ENCODE peak calls at places on chromosomes 3 and 15, in four cellular contexts. G is prostate gland, J is mammary epithelial cell, I is lower lobe of right lung. L is an unnamed sample. For H3K36me3, the result is how much of the 10 kb centered on the place peaks cover.

GRCh38 chr15:34359416-34359815 is 7.6 kb downstream of the LPCAT4 start:
- DNase-seq in G (no peak), J (peak), I (no peak), L (no peak)

GRCh38 chr15:92843819-92844218 is 56.3 kb upstream of the CHD2 start:
- DNase-seq in G (no peak), J (no peak), I (no peak), L (no peak)

GRCh38 chr3:99339222-99339621 is 299.2 kb upstream of the COL8A1 start:
- DNase-seq in G (no peak), J (no peak), I (no peak), L (no peak)

GRCh38 chr15:67133026-67133425 is 67.6 kb downstream of the SMAD3 start:
- DNase-seq in G (no peak), J (no peak), I (no peak), L (no peak)

GRCh38 chr15:100601158-100601557 is 826 bp downstream of the LINS1 start:
- DNase-seq in G (no peak), J (peak), I (peak), L (no peak)

GRCh38 chr15:100090411-100090810 is 251.4 kb downstream of the ADAMTS17 start:
- DNase-seq in G (no peak), J (no peak), I (no peak), L (no peak)

GRCh38 chr15:71129660-71130059 is 14.4 kb downstream of the THSD4 start:
- DNase-seq in G (no peak), J (peak), I (no peak), L (no peak)

GRCh38 chr15:63908986-63909385 is 75.2 kb upstream of the HERC1 start:
- DNase-seq in G (no peak), J (peak), I (no peak), L (no peak)

GRCh38 chr3:146403792-146404191 is 65.6 kb downstream of the PLSCR2 start:
- DNase-seq in G (no peak), J (peak), I (no peak), L (no peak)

GRCh38 chr3:31911643-31912042 is 69.4 kb downstream of the OSBPL10 start:
- DNase-seq in G (no peak), J (peak), I (no peak), L (no peak)

GRCh38 chr15:39896837-39897236 is 23.2 kb downstream of the GPR176 start:
- DNase-seq in G (no peak), J (no peak), I (no peak), L (no peak)

GRCh38 chr15:96336643-96337353 is 6.3 kb downstream of the NR2F2 start:
- DNase-seq in G (peak), J (no peak), I (no peak), L (peak)

GRCh38 chr15:66682865-66683264 is 19.2 kb upstream of the SMAD6 start:
- DNase-seq in G (no peak), J (peak), I (no peak), L (no peak)

GRCh38 chr3:47276558-47276957 is 6.0 kb downstream of the KIF9 start:
- DNase-seq in G (no peak), J (no peak), I (no peak), L (no peak)

GRCh38 chr15:65408370-65409283 is 14.1 kb downstream of the IGDCC4 start:
- DNase-seq in G (no peak), J (no peak), I (no peak), L (no peak)

GRCh38 chr3:149273096-149273751 is 51.6 kb upstream of the CP start:
- DNase-seq in G (peak), J (peak), I (no peak), L (no peak)

GRCh38 chr3:114376091-114376490 is 82.3 kb downstream of the TIGIT start:
- DNase-seq in G (no peak), J (no peak), I (no peak), L (no peak)

GRCh38 chr3:190131329-190131728 is 10.6 kb upstream of the P3H2 start:
- DNase-seq in G (no peak), J (peak), I (no peak), L (no peak)

GRCh38 chr15:66707310-66708160 is 5.5 kb downstream of the SMAD6 start:
- DNase-seq in G (peak), J (no peak), I (no peak), L (no peak)

GRCh38 chr3:97835761-97836160 is 13.9 kb downstream of the CRYBG3 start:
- DNase-seq in G (no peak), J (peak), I (no peak), L (no peak)

GRCh38 chr15:84863480-84864428 is 20.7 kb upstream of the SLC28A1 start:
- DNase-seq in G (no peak), J (no peak), I (no peak), L (no peak)

GRCh38 chr15:100141304-100142080 is 200.3 kb downstream of the ADAMTS17 start:
- DNase-seq in G (no peak), J (no peak), I (no peak), L (no peak)

GRCh38 chr3:46542801-46543201 is 23.3 kb downstream of the LRRC2 start:
- DNase-seq in G (no peak), J (no peak), I (no peak), L (no peak)

GRCh38 chr15:73956276-73957086 is 30.2 kb downstream of the LOXL1 start:
- DNase-seq in G (no peak), J (peak), I (no peak), L (peak)

GRCh38 chr15:68518046-68518445 is 60.7 kb upstream of the CORO2B start:
- DNase-seq in G (no peak), J (no peak), I (no peak), L (no peak)

GRCh38 chr3:186985713-186986364 is 55.5 kb downstream of the ST6GAL1 start:
- DNase-seq in G (no peak), J (no peak), I (no peak), L (no peak)

GRCh38 chr3:46501702-46502101 is 3.9 kb downstream of the RTP3 start:
- DNase-seq in G (no peak), J (no peak), I (no peak), L (no peak)

GRCh38 chr15:101810905-101811304 is 1.1 kb upstream of the OR4F15 start:
- DNase-seq in G (no peak), J (peak), I (no peak), L (no peak)

GRCh38 chr15:39479916-39480315 is 101.0 kb upstream of the THBS1 start:
- DNase-seq in G (no peak), J (peak), I (no peak), L (no peak)

GRCh38 chr15:60118564-60119080 is 114.5 kb downstream of the FOXB1 start:
- DNase-seq in G (no peak), J (no peak), I (no peak), L (no peak)

GRCh38 chr15:49225572-49226281 is 55.7 kb downstream of the GALK2 start:
- DNase-seq in G (no peak), J (peak), I (no peak), L (no peak)

GRCh38 chr3:169813757-169814517 is 1.2 kb upstream of the LRRC34 start:
- DNase-seq in G (no peak), J (no peak), I (peak), L (no peak)

GRCh38 chr3:123289336-123290106 is 87.8 kb downstream of the SEC22A start:
- DNase-seq in G (no peak), J (no peak), I (no peak), L (peak)

GRCh38 chr3:127184870-127185216 is 8.1 kb upstream of the PRR23E start:
- DNase-seq in G (no peak), J (no peak), I (no peak), L (no peak)

GRCh38 chr3:40035177-40035576 is 225.8 kb downstream of the MYRIP start:
- DNase-seq in G (no peak), J (no peak), I (no peak), L (no peak)

GRCh38 chr3:117844676-117845075 is 1135.1 kb downstream of the TUSC7 start:
- DNase-seq in G (no peak), J (no peak), I (no peak), L (no peak)

GRCh38 chr3:127751163-127751621 is 71.1 kb downstream of the MGLL start:
- DNase-seq in G (no peak), J (peak), I (no peak), L (no peak)

GRCh38 chr3:39329493-39329892 is at the start of gene CCR8:
- DNase-seq in G (no peak), J (no peak), I (no peak), L (no peak)

GRCh38 chr15:43808435-43808950 is 8.1 kb downstream of the HYPK start:
- DNase-seq in G (no peak), J (no peak), I (no peak), L (no peak)

DNA sequence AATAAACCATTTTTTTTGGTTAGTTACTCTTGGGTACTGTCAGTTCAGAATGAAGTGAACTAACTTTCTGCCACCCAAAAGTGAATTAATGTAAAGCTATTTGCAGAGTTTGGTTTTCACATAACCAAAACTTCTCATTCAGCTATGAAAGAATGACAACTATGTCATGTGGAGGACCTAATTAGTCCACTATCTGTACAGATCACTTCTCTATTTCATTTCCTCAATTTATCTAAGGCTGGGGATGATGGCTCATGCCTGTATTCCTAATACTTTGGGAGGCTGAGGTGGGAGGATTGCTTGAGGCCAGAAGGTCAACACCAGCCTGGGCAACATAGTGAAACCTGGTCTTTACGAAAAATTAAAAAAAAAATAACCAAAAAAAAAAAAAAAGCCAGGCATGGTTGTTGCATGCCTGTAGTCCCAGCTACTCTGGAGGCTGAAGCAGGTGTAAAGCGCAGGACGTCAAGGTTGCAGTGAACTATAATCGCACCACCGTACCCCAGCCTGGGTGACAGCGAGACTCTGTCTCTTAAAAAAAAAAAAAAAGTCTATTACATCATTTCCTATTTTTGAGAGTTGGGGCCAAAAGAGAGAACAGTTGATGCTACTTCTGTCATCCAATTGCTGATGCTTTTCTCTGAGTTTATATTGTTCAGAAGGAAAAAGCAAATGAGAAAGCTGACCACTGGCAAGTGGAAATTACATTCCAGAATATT is 8.7 kb downstream of the HYPK start:
- DNase-seq in G (no peak), J (no peak), I (no peak), L (no peak)
- H3K36me3 ChIP-seq in G (under half), J (under half), I (half or more), L (half or more)

GRCh38 chr3:171494457-171495109 is 34.4 kb upstream of the TNIK start:
- DNase-seq in G (no peak), J (no peak), I (no peak), L (no peak)
- H3K4me3 ChIP-seq in G (no peak), J (no peak), I (no peak), L (no peak)

GRCh38 chr3:30315452-30315851 is 290.9 kb upstream of the TGFBR2 start:
- DNase-seq in G (no peak), J (no peak), I (no peak), L (no peak)

GRCh38 chr3:30313840-30314239 is 292.6 kb upstream of the TGFBR2 start:
- DNase-seq in G (no peak), J (no peak), I (no peak), L (no peak)

GRCh38 chr3:30311781-30312180 is 294.6 kb upstream of the TGFBR2 start:
- DNase-seq in G (peak), J (no peak), I (peak), L (no peak)

GRCh38 chr3:30318110-30318509 is 288.3 kb upstream of the TGFBR2 start:
- DNase-seq in G (no peak), J (no peak), I (no peak), L (no peak)

DNA sequence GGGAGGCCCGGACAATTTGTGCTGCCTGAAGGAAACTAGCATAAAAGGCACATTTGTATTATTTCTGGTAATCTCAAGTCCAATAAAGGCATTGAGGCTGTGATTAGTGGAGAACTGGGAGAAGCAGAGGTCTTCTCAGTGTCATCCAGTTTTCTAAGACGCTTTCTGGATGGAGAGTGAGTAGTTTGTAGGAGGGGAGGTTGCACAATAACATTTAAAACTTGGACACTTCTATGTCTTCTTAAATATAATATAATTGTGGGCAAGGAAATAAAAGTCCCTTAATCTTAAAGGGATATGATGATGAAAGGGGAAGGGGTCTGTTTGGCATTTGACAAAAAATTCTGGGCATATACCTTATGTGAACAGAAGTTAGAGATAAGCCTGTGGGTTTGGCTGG is 291.6 kb upstream of the TGFBR2 start:
- DNase-seq in G (no peak), J (no peak), I (no peak), L (no peak)
- H3K27ac ChIP-seq in G (no peak), J (no peak), I (no peak), L (no peak)

GRCh38 chr3:109387241-109387640 is 49.9 kb upstream of the DPPA4 start:
- DNase-seq in G (no peak), J (no peak), I (no peak), L (no peak)

GRCh38 chr3:109385442-109386318 is 48.3 kb upstream of the DPPA4 start:
- DNase-seq in G (no peak), J (no peak), I (no peak), L (no peak)

GRCh38 chr3:109384164-109384563 is 46.8 kb upstream of the DPPA4 start:
- DNase-seq in G (no peak), J (no peak), I (no peak), L (no peak)

GRCh38 chr3:109382573-109382972 is 45.2 kb upstream of the DPPA4 start:
- DNase-seq in G (no peak), J (no peak), I (no peak), L (no peak)
- H3K36me3 ChIP-seq in G (under half), J (under half), I (under half), L (under half)

GRCh38 chr3:194135516-194135805 is 487 bp upstream of the HES1 start:
- DNase-seq in G (no peak), J (no peak), I (no peak), L (no peak)
- H3K4me3 ChIP-seq in G (peak), J (peak), I (peak), L (peak)

DNA sequence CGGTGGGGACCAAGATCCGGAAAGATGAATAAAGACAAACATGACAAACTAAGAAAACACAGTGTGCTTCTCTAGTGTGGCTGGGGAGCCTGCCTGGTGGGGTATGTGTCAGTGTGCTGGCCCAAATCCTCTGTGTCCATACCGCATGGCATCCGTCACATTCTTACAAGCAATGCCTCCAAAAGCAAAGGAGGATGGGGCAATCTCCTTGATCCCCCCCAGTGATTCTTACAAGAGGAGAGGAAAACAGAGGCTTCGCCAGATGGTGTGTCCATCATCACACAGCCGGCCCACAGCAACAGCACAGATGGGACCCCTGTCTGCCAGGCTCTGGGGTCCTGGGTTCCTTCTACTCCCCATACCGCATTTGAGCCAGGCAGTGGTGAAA is 558 bp upstream of the IL17RC start:
- DNase-seq in G (no peak), J (no peak), I (no peak), L (no peak)
- H3K27ac ChIP-seq in G (peak), J (peak), I (peak), L (peak)

GRCh38 chr3:20422391-20422790 is 236.4 kb upstream of the SGO1 start:
- DNase-seq in G (no peak), J (no peak), I (no peak), L (no peak)
- H3K36me3 ChIP-seq in G (under half), J (under half), I (under half), L (under half)

DNA sequence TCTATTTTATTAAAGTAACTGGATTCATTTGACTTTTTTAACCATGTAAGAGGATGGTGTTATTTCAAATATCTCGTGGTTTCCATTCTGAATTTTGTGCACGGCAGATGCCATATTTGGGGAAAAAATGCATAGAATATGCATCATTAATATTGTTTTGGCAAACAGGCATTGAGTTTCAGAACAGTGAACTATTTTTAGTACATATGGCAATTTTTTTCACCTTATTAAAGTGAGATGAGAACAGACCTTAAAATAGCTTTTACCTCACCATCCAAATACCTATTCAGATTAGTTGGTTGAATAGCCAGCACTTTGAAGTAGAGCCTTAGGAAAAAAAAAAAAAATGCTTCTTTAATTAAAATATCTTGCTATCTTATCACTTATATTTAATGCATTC is 117.3 kb upstream of the FLNB start:
- DNase-seq in G (no peak), J (no peak), I (no peak), L (no peak)
- H3K4me3 ChIP-seq in G (no peak), J (no peak), I (no peak), L (peak)

GRCh38 chr3:60757724-60758123 is 493.5 kb downstream of the FHIT start:
- DNase-seq in G (no peak), J (no peak), I (no peak), L (no peak)

GRCh38 chr3:60759439-60759838 is 491.8 kb downstream of the FHIT start:
- DNase-seq in G (no peak), J (no peak), I (no peak), L (no peak)

GRCh38 chr3:60756231-60756630 is 495.0 kb downstream of the FHIT start:
- DNase-seq in G (no peak), J (no peak), I (no peak), L (no peak)

GRCh38 chr3:60756636-60757035 is 494.6 kb downstream of the FHIT start:
- DNase-seq in G (no peak), J (no peak), I (no peak), L (no peak)

GRCh38 chr3:60758169-60758568 is 493.1 kb downstream of the FHIT start:
- DNase-seq in G (no peak), J (no peak), I (no peak), L (no peak)
- H3K27ac ChIP-seq in G (no peak), J (no peak), I (no peak), L (no peak)

DNA sequence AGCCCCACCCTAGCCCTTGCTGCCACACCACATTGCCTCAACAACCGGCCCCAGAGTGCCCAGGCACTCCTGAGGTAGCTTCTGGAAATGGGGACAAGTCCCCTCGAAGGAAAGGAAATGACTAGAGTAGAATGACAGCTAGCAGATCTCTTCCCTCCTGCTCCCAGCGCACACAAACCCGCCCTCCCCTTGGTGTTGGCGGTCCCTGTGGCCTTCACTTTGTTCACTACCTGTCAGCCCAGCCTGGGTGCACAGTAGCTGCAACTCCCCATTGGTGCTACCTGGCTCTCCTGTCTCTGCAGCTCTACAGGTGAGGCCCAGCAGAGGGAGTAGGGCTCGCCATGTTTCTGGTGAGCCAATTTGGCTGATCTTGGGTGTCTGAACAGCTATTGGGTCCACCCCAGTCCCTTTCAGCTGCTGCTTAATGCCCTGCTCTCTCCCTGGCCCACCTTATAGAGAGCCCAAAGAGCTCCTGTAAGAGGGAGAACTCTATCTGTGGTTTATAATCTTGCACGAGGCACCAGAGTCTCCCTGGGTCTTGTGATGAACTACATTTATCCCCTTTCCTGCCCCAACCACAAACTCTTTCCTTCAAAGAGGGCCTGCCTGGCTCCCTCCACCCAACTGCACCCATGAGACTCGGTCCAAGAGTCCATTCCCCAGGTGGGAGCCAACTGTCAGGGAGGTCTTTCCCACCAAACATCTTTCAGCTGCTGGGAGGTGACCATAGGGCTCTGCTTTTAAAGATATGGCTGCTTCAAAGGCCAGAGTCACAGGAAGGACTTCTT is 39.1 kb downstream of the MESD start:
- DNase-seq in G (no peak), J (no peak), I (no peak), L (no peak)
- H3K36me3 ChIP-seq in G (under half), J (under half), I (half or more), L (half or more)

L was measured in tibial artery.